ENCODE peak calls at places on chromosome 19, in nine cellular contexts. One of them, this sample, is unnamed.

GRCh38 chr19:35162471-35163326 is 8.2 kb downstream of the FXYD5 start:
- DNase-seq in CD8-positive, alpha-beta memory T cell: no peak
- DNase-seq in HFFc6: peak
- DNase-seq in GM04503: no peak
- DNase-seq in left lobe of liver: no peak
- DNase-seq in D721Med: no peak
- DNase-seq in GM12865: no peak
- DNase-seq in H54: no peak
- DNase-seq in esophagus squamous epithelium: no peak
- DNase-seq in this sample: no peak

GRCh38 chr19:1261863-1262686 is 7.1 kb upstream of the CIRBP start:
- DNase-seq in CD8-positive, alpha-beta memory T cell: peak
- DNase-seq in HFFc6: peak
- DNase-seq in GM04503: no peak
- DNase-seq in left lobe of liver: peak
- DNase-seq in D721Med: no peak
- DNase-seq in GM12865: no peak
- DNase-seq in H54: no peak
- DNase-seq in esophagus squamous epithelium: no peak
- DNase-seq in this sample: no peak

GRCh38 chr19:43474986-43475705 is 9.7 kb upstream of the LYPD3 start:
- DNase-seq in CD8-positive, alpha-beta memory T cell: peak
- DNase-seq in HFFc6: peak
- DNase-seq in GM04503: no peak
- DNase-seq in left lobe of liver: peak
- DNase-seq in D721Med: peak
- DNase-seq in GM12865: peak
- DNase-seq in H54: peak
- DNase-seq in esophagus squamous epithelium: peak
- DNase-seq in this sample: peak

GRCh38 chr19:898663-899062 is 5.4 kb downstream of the RNU6-9 start:
- DNase-seq in CD8-positive, alpha-beta memory T cell: no peak
- DNase-seq in HFFc6: no peak
- DNase-seq in GM04503: no peak
- DNase-seq in left lobe of liver: no peak
- DNase-seq in D721Med: no peak
- DNase-seq in GM12865: peak
- DNase-seq in H54: no peak
- DNase-seq in esophagus squamous epithelium: no peak
- DNase-seq in this sample: no peak

GRCh38 chr19:14561249-14561648 is 10.6 kb downstream of the NDUFB7 start:
- DNase-seq in CD8-positive, alpha-beta memory T cell: no peak
- DNase-seq in HFFc6: no peak
- DNase-seq in GM04503: no peak
- DNase-seq in left lobe of liver: no peak
- DNase-seq in D721Med: no peak
- DNase-seq in GM12865: no peak
- DNase-seq in H54: no peak
- DNase-seq in esophagus squamous epithelium: no peak
- DNase-seq in this sample: no peak

GRCh38 chr19:4403005-4403761 is 743 bp downstream of the CHAF1A start:
- DNase-seq in CD8-positive, alpha-beta memory T cell: no peak
- DNase-seq in HFFc6: no peak
- DNase-seq in GM04503: no peak
- DNase-seq in left lobe of liver: peak
- DNase-seq in D721Med: no peak
- DNase-seq in GM12865: peak
- DNase-seq in H54: no peak
- DNase-seq in esophagus squamous epithelium: no peak
- DNase-seq in this sample: peak

GRCh38 chr19:10516671-10517286 is 468 bp downstream of the S1PR5 start:
- DNase-seq in CD8-positive, alpha-beta memory T cell: no peak
- DNase-seq in HFFc6: peak
- DNase-seq in GM04503: no peak
- DNase-seq in left lobe of liver: no peak
- DNase-seq in D721Med: no peak
- DNase-seq in GM12865: no peak
- DNase-seq in H54: peak
- DNase-seq in esophagus squamous epithelium: no peak
- DNase-seq in this sample: no peak

GRCh38 chr19:10797078-10797477 is 38.9 kb downstream of the TMED1 start:
- DNase-seq in CD8-positive, alpha-beta memory T cell: peak
- DNase-seq in HFFc6: no peak
- DNase-seq in GM04503: no peak
- DNase-seq in left lobe of liver: no peak
- DNase-seq in D721Med: no peak
- DNase-seq in GM12865: no peak
- DNase-seq in H54: no peak
- DNase-seq in esophagus squamous epithelium: no peak
- DNase-seq in this sample: no peak

GRCh38 chr19:3055741-3056453 is 6.4 kb downstream of the TLE5 start:
- DNase-seq in CD8-positive, alpha-beta memory T cell: no peak
- DNase-seq in HFFc6: no peak
- DNase-seq in GM04503: no peak
- DNase-seq in left lobe of liver: no peak
- DNase-seq in D721Med: no peak
- DNase-seq in GM12865: no peak
- DNase-seq in H54: no peak
- DNase-seq in esophagus squamous epithelium: no peak
- DNase-seq in this sample: no peak

GRCh38 chr19:4712771-4713170 is 10.9 kb downstream of the DPP9 start:
- DNase-seq in CD8-positive, alpha-beta memory T cell: no peak
- DNase-seq in HFFc6: no peak
- DNase-seq in GM04503: no peak
- DNase-seq in left lobe of liver: no peak
- DNase-seq in D721Med: no peak
- DNase-seq in GM12865: no peak
- DNase-seq in H54: no peak
- DNase-seq in esophagus squamous epithelium: no peak
- DNase-seq in this sample: no peak

GRCh38 chr19:19120308-19121156 is 17.7 kb downstream of the TMEM161A start:
- DNase-seq in CD8-positive, alpha-beta memory T cell: no peak
- DNase-seq in HFFc6: no peak
- DNase-seq in GM04503: no peak
- DNase-seq in left lobe of liver: no peak
- DNase-seq in D721Med: no peak
- DNase-seq in GM12865: peak
- DNase-seq in H54: no peak
- DNase-seq in esophagus squamous epithelium: no peak
- DNase-seq in this sample: peak

GRCh38 chr19:31297991-31298390 is 51.2 kb downstream of the TSHZ3 start:
- DNase-seq in CD8-positive, alpha-beta memory T cell: no peak
- DNase-seq in HFFc6: no peak
- DNase-seq in GM04503: no peak
- DNase-seq in left lobe of liver: no peak
- DNase-seq in D721Med: no peak
- DNase-seq in GM12865: no peak
- DNase-seq in H54: no peak
- DNase-seq in esophagus squamous epithelium: no peak
- DNase-seq in this sample: no peak

GRCh38 chr19:47003611-47003935 is 16.1 kb upstream of the NPAS1 start:
- DNase-seq in CD8-positive, alpha-beta memory T cell: no peak
- DNase-seq in HFFc6: no peak
- DNase-seq in GM04503: no peak
- DNase-seq in left lobe of liver: no peak
- DNase-seq in D721Med: no peak
- DNase-seq in GM12865: no peak
- DNase-seq in H54: no peak
- DNase-seq in esophagus squamous epithelium: no peak
- DNase-seq in this sample: no peak

GRCh38 chr19:16915734-16916133 is 26.9 kb downstream of the F2RL3 start:
- DNase-seq in CD8-positive, alpha-beta memory T cell: no peak
- DNase-seq in HFFc6: no peak
- DNase-seq in GM04503: no peak
- DNase-seq in left lobe of liver: no peak
- DNase-seq in D721Med: no peak
- DNase-seq in GM12865: no peak
- DNase-seq in H54: no peak
- DNase-seq in esophagus squamous epithelium: no peak
- DNase-seq in this sample: no peak

GRCh38 chr19:35417278-35417677 is 30.8 kb upstream of the FFAR2 start:
- DNase-seq in CD8-positive, alpha-beta memory T cell: no peak
- DNase-seq in HFFc6: no peak
- DNase-seq in GM04503: no peak
- DNase-seq in left lobe of liver: no peak
- DNase-seq in D721Med: no peak
- DNase-seq in GM12865: no peak
- DNase-seq in H54: no peak
- DNase-seq in esophagus squamous epithelium: no peak
- DNase-seq in this sample: no peak

GRCh38 chr19:35266904-35267817 is 1.6 kb upstream of the USF2 start:
- DNase-seq in CD8-positive, alpha-beta memory T cell: peak
- DNase-seq in HFFc6: no peak
- DNase-seq in GM04503: no peak
- DNase-seq in left lobe of liver: peak
- DNase-seq in D721Med: no peak
- DNase-seq in GM12865: peak
- DNase-seq in H54: no peak
- DNase-seq in esophagus squamous epithelium: no peak
- DNase-seq in this sample: peak

GRCh38 chr19:35130761-35131720 is 3.8 kb downstream of the LGI4 start:
- DNase-seq in CD8-positive, alpha-beta memory T cell: no peak
- DNase-seq in HFFc6: no peak
- DNase-seq in GM04503: no peak
- DNase-seq in left lobe of liver: no peak
- DNase-seq in D721Med: no peak
- DNase-seq in GM12865: no peak
- DNase-seq in H54: no peak
- DNase-seq in esophagus squamous epithelium: no peak
- DNase-seq in this sample: no peak

This sample was measured in OCI-M1.